ENCODE peak calls at places on chromosomes 7 and 10, in ten cellular contexts. C, I, B, V, T, G, S, D, Z and W are unnamed samples.

GRCh38 chr7:51256244-51256781 is 60.3 kb downstream of the COBL start:
- DNase-seq in G (no peak), Z (no peak), C (no peak), D (no peak), V (no peak), T (no peak), S (no peak), I (no peak), B (no peak), W (no peak)

GRCh38 chr7:98628418-98628817 is 11.3 kb downstream of the NPTX2 start:
- DNase-seq in D (no peak), S (no peak), Z (no peak), B (no peak), G (no peak), I (no peak), V (no peak), T (no peak), C (no peak), W (no peak)

GRCh38 chr10:108894402-108895301 is 1028.7 kb downstream of the XPNPEP1 start:
- DNase-seq in D (no peak), Z (no peak), G (no peak), V (no peak), T (no peak), I (no peak), B (no peak), C (no peak), S (no peak), W (no peak)

GRCh38 chr7:105887569-105888199 is 11.3 kb upstream of the ATXN7L1 start:
- DNase-seq in I (no peak), Z (no peak), D (peak), G (no peak), V (no peak), B (peak), C (no peak), T (no peak), S (no peak), W (no peak)

GRCh38 chr7:143936087-143937009 is 1.3 kb downstream of the OR2F2 start:
- DNase-seq in G (no peak), I (no peak), D (no peak), V (peak), B (peak), C (no peak), T (no peak), S (peak), Z (peak), W (no peak)

GRCh38 chr7:97174308-97174707 is 56.8 kb downstream of the SDHAF3 start:
- DNase-seq in C (no peak), Z (peak), G (no peak), B (no peak), I (no peak), V (peak), D (no peak), S (peak), T (no peak), W (no peak)

GRCh38 chr10:13890617-13891541 is 304.1 kb downstream of the PRPF18 start:
- DNase-seq in I (no peak), C (no peak), T (no peak), B (peak), D (no peak), G (peak), V (peak), Z (peak), S (peak), W (no peak)

GRCh38 chr7:84022686-84023308 is 171.8 kb downstream of the SEMA3A start:
- DNase-seq in B (peak), C (no peak), G (no peak), S (no peak), I (no peak), V (no peak), Z (no peak), D (peak), T (peak), W (no peak)

GRCh38 chr7:139909379-139910050 is 80.5 kb downstream of the TBXAS1 start:
- DNase-seq in V (peak), G (no peak), I (no peak), B (no peak), T (no peak), D (no peak), S (peak), Z (peak), C (no peak), W (no peak)

GRCh38 chr7:111370002-111370401 is 192.3 kb downstream of the IMMP2L start:
- DNase-seq in B (no peak), T (no peak), C (no peak), V (no peak), G (no peak), S (no peak), D (no peak), Z (no peak), I (no peak), W (no peak)

GRCh38 chr7:73606801-73607691 is 17.3 kb downstream of the MLXIPL start:
- DNase-seq in T (no peak), V (peak), I (peak), C (peak), S (peak), Z (peak), B (peak), G (peak), D (no peak), W (no peak)

GRCh38 chr7:92753614-92754013 is 82.8 kb downstream of the CDK6 start:
- DNase-seq in C (no peak), D (no peak), Z (no peak), V (no peak), S (no peak), G (no peak), B (no peak), I (no peak), T (no peak), W (no peak)

GRCh38 chr10:91587710-91588638 is 44.9 kb downstream of the PPP1R3C start:
- DNase-seq in V (peak), I (no peak), T (no peak), C (no peak), S (peak), B (peak), D (no peak), G (no peak), Z (peak), W (no peak)

GRCh38 chr10:101258179-101258885 is 29.1 kb upstream of the LBX1 start:
- DNase-seq in C (no peak), S (no peak), D (no peak), V (no peak), G (no peak), I (no peak), T (no peak), B (no peak), Z (no peak), W (no peak)

GRCh38 chr7:149773446-149774236 is at the start of gene ZNF467:
- DNase-seq in B (peak), V (peak), G (peak), T (no peak), D (peak), I (peak), S (no peak), Z (peak), C (peak), W (peak)

GRCh38 chr10:76444034-76444800 is 1012.8 kb downstream of the LRMDA start:
- DNase-seq in V (peak), S (peak), I (no peak), Z (peak), T (no peak), C (no peak), B (no peak), D (no peak), G (no peak), W (no peak)

GRCh38 chr10:132408367-132408781 is 11.4 kb downstream of the PWWP2B start:
- DNase-seq in V (no peak), T (no peak), S (no peak), Z (no peak), G (peak), I (no peak), C (no peak), D (no peak), B (peak), W (no peak)

GRCh38 chr7:98399462-98399861 is 1.4 kb downstream of the BAIAP2L1 start:
- DNase-seq in D (no peak), I (no peak), S (no peak), B (no peak), T (no peak), V (no peak), C (no peak), Z (no peak), G (no peak), W (no peak)

GRCh38 chr10:17836917-17837316 is 27.8 kb downstream of the MRC1 start:
- DNase-seq in B (peak), Z (peak), V (peak), C (no peak), G (no peak), D (no peak), I (no peak), S (peak), T (no peak), W (no peak)

GRCh38 chr7:42164946-42165345 is 72.1 kb downstream of the GLI3 start:
- DNase-seq in B (no peak), V (no peak), C (no peak), G (no peak), Z (no peak), D (no peak), T (no peak), I (no peak), S (no peak), W (no peak)

GRCh38 chr7:12721286-12721830 is 33.9 kb downstream of the ARL4A start:
- DNase-seq in C (no peak), B (no peak), T (no peak), Z (no peak), D (no peak), G (no peak), S (no peak), I (no peak), V (no peak), W (no peak)

GRCh38 chr7:73995821-73996511 is 32.0 kb upstream of the ELN start:
- DNase-seq in B (no peak), V (no peak), C (no peak), D (no peak), S (no peak), T (no peak), I (no peak), Z (no peak), G (no peak), W (no peak)

GRCh38 chr10:125060851-125061556 is 99.4 kb downstream of the CTBP2 start:
- DNase-seq in Z (peak), T (no peak), S (peak), D (peak), I (peak), G (peak), C (peak), B (peak), V (peak), W (no peak)

GRCh38 chr10:84352251-84352842 is 24.0 kb downstream of the CCSER2 start:
- DNase-seq in G (peak), I (peak), D (peak), T (no peak), C (peak), V (peak), B (peak), Z (peak), S (peak), W (no peak)

GRCh38 chr10:95329296-95329695 is 38.5 kb upstream of the PDLIM1 start:
- DNase-seq in T (no peak), D (no peak), S (no peak), Z (no peak), G (no peak), V (no peak), C (no peak), I (no peak), B (no peak), W (no peak)

GRCh38 chr10:93452143-93452542 is 30.0 kb downstream of the MYOF start:
- DNase-seq in S (no peak), V (no peak), Z (no peak), C (no peak), B (no peak), T (no peak), I (no peak), G (no peak), D (no peak), W (no peak)

GRCh38 chr7:135257790-135258189 is 24.2 kb downstream of the STRA8 start:
- DNase-seq in B (no peak), T (no peak), S (no peak), V (no peak), I (no peak), Z (no peak), C (no peak), D (no peak), G (no peak), W (no peak)

GRCh38 chr7:70093496-70093895 is 495.2 kb downstream of the AUTS2 start:
- DNase-seq in T (peak), C (no peak), I (no peak), S (peak), V (peak), Z (no peak), G (no peak), B (peak), D (peak), W (no peak)

GRCh38 chr7:42253316-42253715 is 16.3 kb upstream of the GLI3 start:
- DNase-seq in G (no peak), C (no peak), D (no peak), B (no peak), Z (no peak), S (peak), T (no peak), I (no peak), V (no peak), W (no peak)

GRCh38 chr10:22927661-22928403 is at the start of gene ARMC3:
- DNase-seq in S (peak), D (peak), G (peak), V (peak), I (peak), Z (peak), C (peak), T (no peak), B (peak), W (no peak)

GRCh38 chr10:116815641-116816415 is 33.5 kb upstream of the ENO4 start:
- DNase-seq in V (no peak), T (no peak), S (peak), C (no peak), G (no peak), B (no peak), I (no peak), D (no peak), Z (no peak), W (no peak)

GRCh38 chr7:46468753-46469356 is 547.8 kb upstream of the IGFBP3 start:
- DNase-seq in T (no peak), S (peak), G (no peak), I (no peak), D (no peak), Z (peak), V (peak), B (peak), C (no peak), W (no peak)

GRCh38 chr7:101554584-101555268 is 74.4 kb downstream of the MYL10 start:
- DNase-seq in D (no peak), T (no peak), Z (no peak), I (no peak), C (no peak), G (no peak), B (no peak), S (no peak), V (no peak), W (no peak)

GRCh38 chr7:105769951-105770628 is 106.3 kb downstream of the ATXN7L1 start:
- DNase-seq in I (no peak), B (no peak), S (peak), C (no peak), D (no peak), V (peak), G (no peak), T (no peak), Z (no peak), W (no peak)